ENCODE peak calls at places on chromosome 1, in seven cellular contexts. One of them, this sample, is unnamed.

GRCh38 chr1:27380223-27380622 is 2.9 kb downstream of the CD164L2 start:
- DNase-seq in NCI-H510A treated with DMSO at 0.1 percent for 48 hours: no peak
- DNase-seq in GM04504: no peak
- DNase-seq in activated CD8-positive, alpha-beta memory T cell treated with anti-CD3 and anti-CD28 coated beads, Interleukin-2, amount 50 U/mL, for 48 hours: no peak
- DNase-seq in germinal center: no peak
- DNase-seq in GM19239: no peak
- DNase-seq in left colon: no peak
- DNase-seq in this sample: no peak

GRCh38 chr1:201348211-201348566 is 29.3 kb downstream of the TNNT2 start:
- DNase-seq in left colon: no peak
- DNase-seq in GM04504: no peak
- DNase-seq in GM19239: peak; percentile 52
- DNase-seq in germinal center: peak; percentile 61
- DNase-seq in NCI-H510A treated with DMSO at 0.1 percent for 48 hours: peak; percentile 18
- DNase-seq in activated CD8-positive, alpha-beta memory T cell treated with anti-CD3 and anti-CD28 coated beads, Interleukin-2, amount 50 U/mL, for 48 hours: peak; percentile 63
- DNase-seq in this sample: peak; percentile 30

GRCh38 chr1:209583408-209583807 is at the start of gene CAMK1G:
- DNase-seq in germinal center: no peak
- DNase-seq in NCI-H510A treated with DMSO at 0.1 percent for 48 hours: no peak
- DNase-seq in GM04504: peak; percentile 50
- DNase-seq in GM19239: no peak
- DNase-seq in left colon: no peak
- DNase-seq in activated CD8-positive, alpha-beta memory T cell treated with anti-CD3 and anti-CD28 coated beads, Interleukin-2, amount 50 U/mL, for 48 hours: no peak
- DNase-seq in this sample: no peak

GRCh38 chr1:204337047-204337446 is 22.7 kb downstream of the PLEKHA6 start:
- DNase-seq in GM19239: no peak
- DNase-seq in NCI-H510A treated with DMSO at 0.1 percent for 48 hours: no peak
- DNase-seq in left colon: no peak
- DNase-seq in activated CD8-positive, alpha-beta memory T cell treated with anti-CD3 and anti-CD28 coated beads, Interleukin-2, amount 50 U/mL, for 48 hours: no peak
- DNase-seq in germinal center: no peak
- DNase-seq in GM04504: no peak
- DNase-seq in this sample: no peak

GRCh38 chr1:239816090-239816812 is 275.4 kb upstream of the FMN2 start:
- DNase-seq in germinal center: no peak
- DNase-seq in GM04504: peak; percentile 8
- DNase-seq in NCI-H510A treated with DMSO at 0.1 percent for 48 hours: no peak
- DNase-seq in left colon: peak; percentile 45
- DNase-seq in activated CD8-positive, alpha-beta memory T cell treated with anti-CD3 and anti-CD28 coated beads, Interleukin-2, amount 50 U/mL, for 48 hours: no peak
- DNase-seq in GM19239: no peak
- DNase-seq in this sample: peak; percentile 43

GRCh38 chr1:31954607-31955283 is 16.6 kb upstream of the PTP4A2 start:
- DNase-seq in GM04504: peak; percentile 95
- DNase-seq in left colon: peak; percentile 88
- DNase-seq in germinal center: no peak
- DNase-seq in GM19239: no peak
- DNase-seq in activated CD8-positive, alpha-beta memory T cell treated with anti-CD3 and anti-CD28 coated beads, Interleukin-2, amount 50 U/mL, for 48 hours: no peak
- DNase-seq in NCI-H510A treated with DMSO at 0.1 percent for 48 hours: no peak
- DNase-seq in this sample: peak; percentile 96

GRCh38 chr1:157519451-157519850 is 32.9 kb downstream of the FCRL5 start:
- DNase-seq in GM04504: no peak
- DNase-seq in left colon: no peak
- DNase-seq in germinal center: no peak
- DNase-seq in NCI-H510A treated with DMSO at 0.1 percent for 48 hours: no peak
- DNase-seq in GM19239: no peak
- DNase-seq in activated CD8-positive, alpha-beta memory T cell treated with anti-CD3 and anti-CD28 coated beads, Interleukin-2, amount 50 U/mL, for 48 hours: no peak
- DNase-seq in this sample: no peak

GRCh38 chr1:38746966-38747600 is 112.5 kb downstream of the RRAGC start:
- DNase-seq in activated CD8-positive, alpha-beta memory T cell treated with anti-CD3 and anti-CD28 coated beads, Interleukin-2, amount 50 U/mL, for 48 hours: no peak
- DNase-seq in NCI-H510A treated with DMSO at 0.1 percent for 48 hours: peak; percentile 57
- DNase-seq in left colon: no peak
- DNase-seq in GM04504: no peak
- DNase-seq in germinal center: no peak
- DNase-seq in GM19239: no peak
- DNase-seq in this sample: no peak

GRCh38 chr1:173122344-173122880 is 71.7 kb upstream of the TNFSF18 start:
- DNase-seq in left colon: no peak
- DNase-seq in GM19239: no peak
- DNase-seq in germinal center: no peak
- DNase-seq in activated CD8-positive, alpha-beta memory T cell treated with anti-CD3 and anti-CD28 coated beads, Interleukin-2, amount 50 U/mL, for 48 hours: no peak
- DNase-seq in GM04504: no peak
- DNase-seq in NCI-H510A treated with DMSO at 0.1 percent for 48 hours: no peak
- DNase-seq in this sample: no peak

GRCh38 chr1:27544818-27545612 is 55.0 kb upstream of the WASF2 start:
- DNase-seq in activated CD8-positive, alpha-beta memory T cell treated with anti-CD3 and anti-CD28 coated beads, Interleukin-2, amount 50 U/mL, for 48 hours: no peak
- DNase-seq in left colon: peak; percentile 52
- DNase-seq in GM19239: no peak
- DNase-seq in germinal center: no peak
- DNase-seq in GM04504: peak; percentile 51
- DNase-seq in NCI-H510A treated with DMSO at 0.1 percent for 48 hours: no peak
- DNase-seq in this sample: peak; percentile 47

GRCh38 chr1:172658871-172659453 is at the start of gene FASLG:
- DNase-seq in GM19239: no peak
- DNase-seq in activated CD8-positive, alpha-beta memory T cell treated with anti-CD3 and anti-CD28 coated beads, Interleukin-2, amount 50 U/mL, for 48 hours: peak; percentile 78
- DNase-seq in germinal center: no peak
- DNase-seq in NCI-H510A treated with DMSO at 0.1 percent for 48 hours: no peak
- DNase-seq in GM04504: no peak
- DNase-seq in left colon: no peak
- DNase-seq in this sample: no peak

GRCh38 chr1:64194168-64195088 is 9.0 kb upstream of the UBE2U start:
- DNase-seq in GM19239: no peak
- DNase-seq in left colon: no peak
- DNase-seq in activated CD8-positive, alpha-beta memory T cell treated with anti-CD3 and anti-CD28 coated beads, Interleukin-2, amount 50 U/mL, for 48 hours: no peak
- DNase-seq in germinal center: no peak
- DNase-seq in NCI-H510A treated with DMSO at 0.1 percent for 48 hours: no peak
- DNase-seq in GM04504: no peak
- DNase-seq in this sample: no peak

GRCh38 chr1:27959792-27960603 is at the start of gene XKR8:
- DNase-seq in GM19239: peak; percentile 97
- DNase-seq in GM04504: peak; percentile 50
- DNase-seq in NCI-H510A treated with DMSO at 0.1 percent for 48 hours: peak; percentile 94
- DNase-seq in germinal center: peak; percentile 96
- DNase-seq in left colon: peak; percentile 80
- DNase-seq in activated CD8-positive, alpha-beta memory T cell treated with anti-CD3 and anti-CD28 coated beads, Interleukin-2, amount 50 U/mL, for 48 hours: peak; percentile 91
- DNase-seq in this sample: peak; percentile 36

GRCh38 chr1:85359874-85360708 is 83.7 kb upstream of the BCL10 start:
- DNase-seq in activated CD8-positive, alpha-beta memory T cell treated with anti-CD3 and anti-CD28 coated beads, Interleukin-2, amount 50 U/mL, for 48 hours: no peak
- DNase-seq in GM19239: no peak
- DNase-seq in germinal center: no peak
- DNase-seq in GM04504: peak; percentile 38
- DNase-seq in left colon: no peak
- DNase-seq in NCI-H510A treated with DMSO at 0.1 percent for 48 hours: no peak
- DNase-seq in this sample: no peak

GRCh38 chr1:12014141-12014981 is 4.9 kb upstream of the MIIP start:
- DNase-seq in GM04504: no peak
- DNase-seq in NCI-H510A treated with DMSO at 0.1 percent for 48 hours: peak; percentile 33
- DNase-seq in activated CD8-positive, alpha-beta memory T cell treated with anti-CD3 and anti-CD28 coated beads, Interleukin-2, amount 50 U/mL, for 48 hours: no peak
- DNase-seq in GM19239: no peak
- DNase-seq in germinal center: no peak
- DNase-seq in left colon: no peak
- DNase-seq in this sample: no peak

GRCh38 chr1:240100351-240100750 is 8.7 kb downstream of the FMN2 start:
- DNase-seq in GM19239: no peak
- DNase-seq in left colon: no peak
- DNase-seq in germinal center: no peak
- DNase-seq in GM04504: no peak
- DNase-seq in NCI-H510A treated with DMSO at 0.1 percent for 48 hours: no peak
- DNase-seq in activated CD8-positive, alpha-beta memory T cell treated with anti-CD3 and anti-CD28 coated beads, Interleukin-2, amount 50 U/mL, for 48 hours: no peak
- DNase-seq in this sample: no peak

GRCh38 chr1:26281091-26281958 is 1.4 kb downstream of the SH3BGRL3 start:
- DNase-seq in germinal center: no peak
- DNase-seq in left colon: no peak
- DNase-seq in GM04504: no peak
- DNase-seq in activated CD8-positive, alpha-beta memory T cell treated with anti-CD3 and anti-CD28 coated beads, Interleukin-2, amount 50 U/mL, for 48 hours: no peak
- DNase-seq in GM19239: no peak
- DNase-seq in NCI-H510A treated with DMSO at 0.1 percent for 48 hours: no peak
- DNase-seq in this sample: no peak

GRCh38 chr1:37763791-37764741 is 854 bp downstream of the EPHA10 start:
- DNase-seq in GM19239: no peak
- DNase-seq in NCI-H510A treated with DMSO at 0.1 percent for 48 hours: peak; percentile 96
- DNase-seq in germinal center: peak; percentile 50
- DNase-seq in activated CD8-positive, alpha-beta memory T cell treated with anti-CD3 and anti-CD28 coated beads, Interleukin-2, amount 50 U/mL, for 48 hours: peak; percentile 85
- DNase-seq in left colon: no peak
- DNase-seq in GM04504: no peak
- DNase-seq in this sample: peak; percentile 5

GRCh38 chr1:42973304-42973703 is 14.6 kb upstream of the SLC2A1 start:
- DNase-seq in NCI-H510A treated with DMSO at 0.1 percent for 48 hours: no peak
- DNase-seq in germinal center: no peak
- DNase-seq in GM19239: no peak
- DNase-seq in activated CD8-positive, alpha-beta memory T cell treated with anti-CD3 and anti-CD28 coated beads, Interleukin-2, amount 50 U/mL, for 48 hours: no peak
- DNase-seq in left colon: peak; percentile 52
- DNase-seq in GM04504: no peak
- DNase-seq in this sample: no peak

GRCh38 chr1:58308206-58308605 is 238.3 kb downstream of the OMA1 start:
- DNase-seq in GM19239: no peak
- DNase-seq in NCI-H510A treated with DMSO at 0.1 percent for 48 hours: no peak
- DNase-seq in GM04504: no peak
- DNase-seq in germinal center: no peak
- DNase-seq in left colon: no peak
- DNase-seq in activated CD8-positive, alpha-beta memory T cell treated with anti-CD3 and anti-CD28 coated beads, Interleukin-2, amount 50 U/mL, for 48 hours: no peak
- DNase-seq in this sample: no peak

GRCh38 chr1:207084241-207084640 is 4.4 kb upstream of the C4BPB start:
- DNase-seq in NCI-H510A treated with DMSO at 0.1 percent for 48 hours: no peak
- DNase-seq in germinal center: no peak
- DNase-seq in left colon: no peak
- DNase-seq in GM19239: no peak
- DNase-seq in activated CD8-positive, alpha-beta memory T cell treated with anti-CD3 and anti-CD28 coated beads, Interleukin-2, amount 50 U/mL, for 48 hours: no peak
- DNase-seq in GM04504: no peak
- DNase-seq in this sample: no peak

GRCh38 chr1:44524180-44524579 is 119.1 kb downstream of the RNF220 start:
- DNase-seq in left colon: no peak
- DNase-seq in GM04504: no peak
- DNase-seq in NCI-H510A treated with DMSO at 0.1 percent for 48 hours: no peak
- DNase-seq in activated CD8-positive, alpha-beta memory T cell treated with anti-CD3 and anti-CD28 coated beads, Interleukin-2, amount 50 U/mL, for 48 hours: no peak
- DNase-seq in GM19239: no peak
- DNase-seq in germinal center: no peak
- DNase-seq in this sample: no peak

GRCh38 chr1:94884101-94884875 is 42.6 kb downstream of the CNN3 start:
- DNase-seq in NCI-H510A treated with DMSO at 0.1 percent for 48 hours: no peak
- DNase-seq in GM19239: no peak
- DNase-seq in activated CD8-positive, alpha-beta memory T cell treated with anti-CD3 and anti-CD28 coated beads, Interleukin-2, amount 50 U/mL, for 48 hours: no peak
- DNase-seq in germinal center: no peak
- DNase-seq in left colon: no peak
- DNase-seq in GM04504: peak; percentile 48
- DNase-seq in this sample: peak; percentile 84

GRCh38 chr1:189769448-189769847 is 708.2 kb downstream of the BRINP3 start:
- DNase-seq in GM04504: no peak
- DNase-seq in NCI-H510A treated with DMSO at 0.1 percent for 48 hours: no peak
- DNase-seq in activated CD8-positive, alpha-beta memory T cell treated with anti-CD3 and anti-CD28 coated beads, Interleukin-2, amount 50 U/mL, for 48 hours: no peak
- DNase-seq in GM19239: no peak
- DNase-seq in germinal center: no peak
- DNase-seq in left colon: no peak
- DNase-seq in this sample: no peak